ENCODE peak calls at places on chromosomes 1 and 21, in six cellular contexts. B is mammary epithelial cell, O is GM12865, G is mucosa of descending colon, T is mesendoderm, X is astrocyte of the spinal cord. R is an unnamed sample.
A peak's percentile ranks its signal among the peaks of the same experiment; 100 is the strongest.

GRCh38 chr1:223456747-223457146 is 63.5 kb downstream of the CCDC185 start:
- DNase-seq in B (peak; percentile 16), O (no peak), G (no peak), T (no peak), X (no peak), R (no peak)

GRCh38 chr1:925532-926421 is 2.1 kb downstream of the SAMD11 start:
- DNase-seq in B (no peak), O (no peak), G (no peak), T (no peak), X (no peak), R (no peak)

GRCh38 chr1:197696372-197696771 is 78.9 kb downstream of the DENND1B start:
- DNase-seq in B (peak; percentile 54), O (no peak), G (no peak), T (no peak), X (peak; percentile 53), R (no peak)

GRCh38 chr1:113677250-113678158 is 81.8 kb downstream of the PHTF1 start:
- DNase-seq in B (peak; percentile 11), O (peak; percentile 52), G (no peak), T (peak; percentile 53), X (peak; percentile 62), R (no peak)

GRCh38 chr21:41764558-41765392 is 2.1 kb downstream of the RIPK4 start:
- DNase-seq in B (peak; percentile 61), O (no peak), G (no peak), T (no peak), X (no peak), R (no peak)

GRCh38 chr1:68409426-68409825 is 40.3 kb downstream of the RPE65 start:
- DNase-seq in B (no peak), O (no peak), G (no peak), T (no peak), X (no peak), R (no peak)

GRCh38 chr1:6619045-6619444 is 5.5 kb downstream of the PHF13 start:
- DNase-seq in B (no peak), O (no peak), G (no peak), T (no peak), X (no peak), R (no peak)

GRCh38 chr1:159786465-159786864 is 5.7 kb downstream of the DUSP23 start:
- DNase-seq in B (no peak), O (no peak), G (no peak), T (no peak), X (no peak), R (no peak)

GRCh38 chr1:58442114-58442513 is 104.4 kb downstream of the OMA1 start:
- DNase-seq in B (no peak), O (no peak), G (no peak), T (no peak), X (peak; percentile 43), R (no peak)

GRCh38 chr1:6450943-6451373 is 15.0 kb downstream of the TNFRSF25 start:
- DNase-seq in B (no peak), O (no peak), G (peak; percentile 89), T (no peak), X (no peak), R (no peak)

GRCh38 chr21:41612674-41613250 is 104.8 kb upstream of the TMPRSS2 start:
- DNase-seq in B (peak; percentile 93), O (no peak), G (peak; percentile 77), T (peak; percentile 82), X (peak; percentile 95), R (peak; percentile 96)

GRCh38 chr21:25273945-25274344 is 333.3 kb downstream of the MRPL39 start:
- DNase-seq in B (no peak), O (no peak), G (no peak), T (no peak), X (no peak), R (no peak)